ENCODE peak calls at places on chromosomes 3 and 15, in four cellular contexts. A, D, S and C are unnamed samples.

GRCh38 chr15:70762469-70763119 is 764 bp downstream of the UACA start:
- DNase-seq in A (peak; percentile 37), D (peak; percentile 37), S (peak; percentile 66), C (peak; percentile 14)

GRCh38 chr3:65676592-65676991 is 362.1 kb downstream of the MAGI1 start:
- DNase-seq in A (no peak), D (no peak), S (no peak), C (no peak)

GRCh38 chr3:39978293-39978692 is 168.9 kb downstream of the MYRIP start:
- DNase-seq in A (no peak), D (no peak), S (no peak), C (no peak)

GRCh38 chr15:39756806-39757522 is 25.7 kb downstream of the FSIP1 start:
- DNase-seq in A (peak; percentile 16), D (peak; percentile 53), S (peak; percentile 57), C (peak; percentile 8)

GRCh38 chr3:52237659-52238172 is 1.2 kb downstream of the TWF2 start:
- DNase-seq in A (peak; percentile 75), D (no peak), S (peak; percentile 89), C (no peak)

GRCh38 chr3:126021224-126021623 is 52.2 kb downstream of the ROPN1B start:
- DNase-seq in A (no peak), D (no peak), S (no peak), C (no peak)

GRCh38 chr15:92091155-92091734 is 237.7 kb downstream of the SLCO3A1 start:
- DNase-seq in A (peak; percentile 30), D (no peak), S (no peak), C (peak; percentile 83)

GRCh38 chr15:60214201-60214600 is 183.6 kb downstream of the ANXA2 start:
- DNase-seq in A (no peak), D (no peak), S (no peak), C (no peak)

GRCh38 chr3:10957976-10958749 is 34.4 kb upstream of the SLC6A1 start:
- DNase-seq in A (peak; percentile 69), D (no peak), S (no peak), C (no peak)

GRCh38 chr3:197520311-197521276 is 35.2 kb downstream of the BDH1 start:
- DNase-seq in A (no peak), D (no peak), S (peak; percentile 51), C (no peak)

GRCh38 chr3:66397745-66398144 is 103.1 kb downstream of the LRIG1 start:
- DNase-seq in A (no peak), D (no peak), S (no peak), C (no peak)

GRCh38 chr3:11080492-11080891 is 73.8 kb upstream of the HRH1 start:
- DNase-seq in A (no peak), D (no peak), S (no peak), C (no peak)

GRCh38 chr3:95341314-95341713 is 1278.5 kb downstream of the NSUN3 start:
- DNase-seq in A (no peak), D (no peak), S (no peak), C (no peak)

GRCh38 chr15:50996641-50997040 is 88.2 kb downstream of the AP4E1 start:
- DNase-seq in A (no peak), D (no peak), S (peak; percentile 81), C (no peak)

GRCh38 chr15:37594431-37594830 is 340.0 kb upstream of the TMCO5A start:
- DNase-seq in A (no peak), D (no peak), S (no peak), C (no peak)

GRCh38 chr3:127710473-127710941 is 37.8 kb downstream of the ABTB1 start:
- DNase-seq in A (no peak), D (no peak), S (no peak), C (no peak)

GRCh38 chr3:157130138-157130880 is 29.6 kb downstream of the CCNL1 start:
- DNase-seq in A (peak; percentile 61), D (peak; percentile 40), S (peak; percentile 57), C (peak; percentile 79)

GRCh38 chr3:140441006-140441405 is 236.9 kb upstream of the TRIM42 start:
- DNase-seq in A (no peak), D (no peak), S (no peak), C (no peak)

GRCh38 chr3:51434746-51435323 is 43.8 kb downstream of the RBM15B start:
- DNase-seq in A (peak; percentile 37), D (peak; percentile 53), S (peak; percentile 36), C (peak; percentile 50)

GRCh38 chr3:114624047-114624445 is 330.2 kb downstream of the TIGIT start:
- DNase-seq in A (peak; percentile 70), D (no peak), S (peak; percentile 18), C (no peak)

GRCh38 chr3:195070321-195070720 is 200.6 kb downstream of the XXYLT1 start:
- DNase-seq in A (no peak), D (no peak), S (no peak), C (no peak)

GRCh38 chr3:54356299-54357037 is 234.1 kb downstream of the CACNA2D3 start:
- DNase-seq in A (peak; percentile 56), D (no peak), S (no peak), C (no peak)

GRCh38 chr15:101480613-101481380 is 8.7 kb downstream of the PCSK6 start:
- DNase-seq in A (no peak), D (no peak), S (no peak), C (no peak)

GRCh38 chr3:17798000-17798399 is 55.6 kb upstream of the TBC1D5 start:
- DNase-seq in A (no peak), D (no peak), S (no peak), C (no peak)

GRCh38 chr15:55917881-55918296 is 75.5 kb downstream of the NEDD4 start:
- DNase-seq in A (peak; percentile 13), D (no peak), S (peak; percentile 93), C (no peak)

GRCh38 chr15:82020588-82020987 is 25.2 kb downstream of the MEX3B start:
- DNase-seq in A (no peak), D (no peak), S (no peak), C (no peak)

GRCh38 chr15:75577401-75578205 is 1.5 kb downstream of the PTPN9 start:
- DNase-seq in A (no peak), D (peak; percentile 15), S (no peak), C (no peak)

GRCh38 chr15:65512807-65513416 is 4.6 kb downstream of the DPP8 start:
- DNase-seq in A (peak; percentile 80), D (no peak), S (no peak), C (no peak)

GRCh38 chr15:58049520-58050227 is 15.8 kb downstream of the ALDH1A2 start:
- DNase-seq in A (no peak), D (no peak), S (no peak), C (no peak)

GRCh38 chr3:107211608-107212007 is 165.6 kb upstream of the CCDC54 start:
- DNase-seq in A (no peak), D (no peak), S (no peak), C (no peak)

GRCh38 chr3:194032828-194033435 is 103.0 kb upstream of the HES1 start:
- DNase-seq in A (no peak), D (peak; percentile 59), S (no peak), C (peak; percentile 9)

GRCh38 chr3:98821072-98821471 is 57.9 kb downstream of the ST3GAL6 start:
- DNase-seq in A (no peak), D (no peak), S (no peak), C (no peak)

GRCh38 chr3:12707425-12707824 is 43.5 kb upstream of the RAF1 start:
- DNase-seq in A (no peak), D (no peak), S (no peak), C (no peak)

GRCh38 chr3:195082811-195083210 is 188.1 kb downstream of the XXYLT1 start:
- DNase-seq in A (no peak), D (no peak), S (no peak), C (no peak)

DNA sequence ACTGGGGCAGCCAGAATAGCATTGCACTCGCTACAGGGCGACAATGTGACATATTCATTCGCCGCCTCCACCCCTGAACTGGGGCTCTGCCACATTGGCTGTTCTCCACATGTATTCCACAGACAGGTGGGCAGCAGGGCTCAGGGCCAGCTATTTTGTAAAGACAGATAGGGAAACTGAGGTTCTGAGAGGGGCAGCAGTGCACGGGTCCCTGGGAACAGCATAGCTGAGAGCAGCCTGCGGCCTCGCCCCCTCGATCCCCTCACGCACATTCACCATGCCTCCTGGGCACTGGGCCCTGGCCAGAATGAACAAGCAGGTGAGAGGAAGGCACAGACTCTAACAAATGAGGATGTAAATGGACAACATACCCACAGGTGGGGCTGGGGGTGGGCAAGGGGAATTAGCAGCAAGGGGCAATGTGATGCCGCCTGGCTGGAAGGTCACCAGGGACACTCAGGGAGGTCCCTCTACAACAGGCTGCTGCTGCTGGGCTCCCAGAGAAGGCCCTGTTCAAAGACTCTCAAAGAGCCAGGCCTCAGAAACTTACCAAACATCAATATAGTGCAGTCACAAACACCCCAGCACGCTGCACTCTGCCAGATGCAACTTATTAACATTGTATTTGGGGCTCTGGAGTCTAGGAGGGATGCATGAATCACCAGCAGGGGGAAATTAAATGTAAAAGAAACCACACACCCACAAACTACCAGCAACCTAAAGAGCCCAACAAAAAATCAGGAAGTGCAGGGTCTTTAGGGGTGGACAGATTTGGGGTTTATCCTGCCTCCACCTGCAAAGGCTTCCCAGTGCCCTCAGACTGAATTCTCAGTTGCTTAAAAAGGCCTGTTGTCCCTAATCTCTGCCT is 74.8 kb upstream of the SPATA12 start:
- DNase-seq in A (no peak), D (no peak), S (peak; percentile 16), C (no peak)
- TF ChIP-seq CTCF in A (no peak), D (no peak), S (peak; percentile 43), C (no peak)

GRCh38 chr15:25802285-25802830 is 60.8 kb downstream of the ATP10A start:
- DNase-seq in A (no peak), D (no peak), S (no peak), C (no peak)

GRCh38 chr15:25801586-25802284 is 61.4 kb downstream of the ATP10A start:
- DNase-seq in A (no peak), D (no peak), S (no peak), C (no peak)

GRCh38 chr15:25798207-25798931 is 64.8 kb downstream of the ATP10A start:
- DNase-seq in A (no peak), D (no peak), S (peak; percentile 19), C (no peak)

GRCh38 chr15:25800761-25801515 is 62.2 kb downstream of the ATP10A start:
- DNase-seq in A (no peak), D (no peak), S (no peak), C (no peak)

DNA sequence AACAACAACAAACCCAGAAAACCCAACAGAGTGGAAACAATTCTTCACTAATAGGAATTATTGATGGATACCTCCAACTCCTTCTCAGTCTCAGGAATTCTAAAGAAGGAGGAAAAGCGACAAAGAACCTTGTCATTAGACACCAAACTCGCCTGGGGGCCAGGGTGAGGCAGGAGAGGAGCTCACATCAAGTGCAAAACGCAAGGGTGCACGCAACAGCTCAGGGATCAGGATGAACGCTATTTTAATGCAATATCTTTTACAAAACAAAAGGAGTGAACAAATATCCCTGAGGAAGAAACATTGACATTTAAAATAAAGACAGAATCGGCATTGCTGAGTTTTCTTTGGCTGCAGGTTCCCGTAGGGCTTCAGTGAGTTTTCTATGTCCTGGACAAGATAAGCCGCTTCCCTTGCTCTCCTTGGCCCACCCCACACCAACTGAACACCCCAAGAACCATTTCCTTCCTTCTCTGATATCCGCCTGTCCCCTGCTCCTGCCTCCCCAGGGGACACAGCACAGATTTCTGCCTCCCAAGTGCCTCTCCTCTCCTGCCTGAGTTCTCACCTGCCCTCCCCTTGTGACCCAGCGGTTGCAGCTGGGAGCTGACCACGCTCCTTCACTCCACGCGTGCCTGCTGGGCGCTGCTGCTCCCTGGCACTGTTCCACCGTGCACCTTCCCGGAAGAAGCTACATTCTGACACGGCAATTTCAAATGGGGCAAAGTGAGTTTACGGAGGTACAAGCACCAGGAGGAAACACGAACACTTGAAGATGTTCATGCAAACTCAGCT is 63.0 kb downstream of the ATP10A start:
- DNase-seq in A (no peak), D (no peak), S (no peak), C (no peak)
- TF ChIP-seq CTCF in A (no peak), D (no peak), S (no peak), C (no peak)

GRCh38 chr3:14913926-14914776 is 33.2 kb upstream of the NR2C2 start:
- DNase-seq in A (no peak), D (no peak), S (no peak), C (no peak)
- TF ChIP-seq CTCF in A (no peak), D (no peak), S (peak; percentile 14), C (peak; percentile 29)

GRCh38 chr15:25188051-25188450 is 233.3 kb downstream of the SNRPN start:
- DNase-seq in A (no peak), D (no peak), S (no peak), C (no peak)
- TF ChIP-seq CTCF in A (no peak), D (no peak), S (no peak), C (no peak)